ENCODE peak calls at places on chromosome 22, in five cellular contexts. N is osteocyte, C is HL-60, D is lower lobe of right lung, J is H9. O is an unnamed sample.

GRCh38 chr22:30004101-30004500 is 76.2 kb upstream of the HORMAD2 start:
- DNase-seq in N (no peak), C (no peak), D (no peak), J (no peak), O (no peak)

GRCh38 chr22:44430716-44431115 is 67.3 kb downstream of the RTL6 start:
- DNase-seq in N (no peak), C (no peak), D (no peak), J (no peak), O (no peak)

GRCh38 chr22:41410311-41410751 is 28.6 kb downstream of the TEF start:
- DNase-seq in N (no peak), C (no peak), D (peak), J (no peak), O (peak)

GRCh38 chr22:11627436-11627797 is 3900.6 kb upstream of the OR11H1 start:
- DNase-seq in N (peak), C (no peak), D (no peak), J (no peak), O (no peak)

GRCh38 chr22:27990879-27991278 is 71.8 kb upstream of the PITPNB start:
- DNase-seq in N (peak), C (peak), D (peak), J (peak), O (peak)

GRCh38 chr22:48950151-48950915 is 877.3 kb downstream of the BRD1 start:
- DNase-seq in N (peak), C (no peak), D (no peak), J (peak), O (peak)

GRCh38 chr22:45599836-45600577 is 71.6 kb upstream of the ATXN10 start:
- DNase-seq in N (no peak), C (no peak), D (peak), J (no peak), O (no peak)

GRCh38 chr22:49160261-49161001 is 667.2 kb downstream of the BRD1 start:
- DNase-seq in N (no peak), C (no peak), D (no peak), J (no peak), O (no peak)

GRCh38 chr22:42922374-42923177 is 65.5 kb upstream of the ARFGAP3 start:
- DNase-seq in N (no peak), C (peak), D (peak), J (no peak), O (no peak)

GRCh38 chr22:49077036-49077393 is 750.7 kb downstream of the BRD1 start:
- DNase-seq in N (no peak), C (no peak), D (no peak), J (no peak), O (no peak)

GRCh38 chr22:38872831-38873248 is 824 bp upstream of the CBX6 start:
- DNase-seq in N (peak), C (peak), D (peak), J (peak), O (peak)

GRCh38 chr22:25141994-25142620 is 57.6 kb upstream of the CRYBB3 start:
- DNase-seq in N (no peak), C (no peak), D (no peak), J (peak), O (no peak)

GRCh38 chr22:19629331-19629719 is 85.0 kb upstream of the SEPTIN5 start:
- DNase-seq in N (no peak), C (no peak), D (no peak), J (peak), O (peak)

GRCh38 chr22:27668828-27669797 is 132.4 kb downstream of the MN1 start:
- DNase-seq in N (peak), C (peak), D (peak), J (peak), O (no peak)

GRCh38 chr22:43828711-43829447 is 16.8 kb upstream of the EFCAB6 start:
- DNase-seq in N (no peak), C (no peak), D (peak), J (peak), O (peak)

GRCh38 chr22:38798496-38798895 is 4.6 kb upstream of the DNAL4 start:
- DNase-seq in N (no peak), C (no peak), D (no peak), J (no peak), O (no peak)

GRCh38 chr22:42978453-42979103 is 36.4 kb downstream of the PACSIN2 start:
- DNase-seq in N (no peak), C (no peak), D (no peak), J (no peak), O (no peak)

GRCh38 chr22:36497910-36498669 is 8.8 kb downstream of the FOXRED2 start:
- DNase-seq in N (no peak), C (no peak), D (no peak), J (no peak), O (no peak)

GRCh38 chr22:26770624-26771023 is 113.2 kb downstream of the MIAT start:
- DNase-seq in N (no peak), C (no peak), D (no peak), J (no peak), O (no peak)

GRCh38 chr22:35883028-35883620 is 145.5 kb downstream of the RBFOX2 start:
- DNase-seq in N (no peak), C (no peak), D (no peak), J (no peak), O (no peak)

GRCh38 chr22:45223304-45224117 is 17.2 kb downstream of the KIAA0930 start:
- DNase-seq in N (no peak), C (no peak), D (no peak), J (no peak), O (no peak)

GRCh38 chr22:39148727-39149535 is 3.5 kb downstream of the CBX7 start:
- DNase-seq in N (no peak), C (no peak), D (no peak), J (peak), O (no peak)

GRCh38 chr22:28137036-28137435 is 218.0 kb upstream of the PITPNB start:
- DNase-seq in N (no peak), C (no peak), D (no peak), J (peak), O (no peak)

GRCh38 chr22:39205344-39206021 is 39.3 kb downstream of the PDGFB start:
- DNase-seq in N (no peak), C (no peak), D (peak), J (peak), O (peak)

GRCh38 chr22:31036671-31037550 is 44.2 kb upstream of the SMTN start:
- DNase-seq in N (no peak), C (peak), D (no peak), J (no peak), O (no peak)

GRCh38 chr22:33940741-33941140 is 20.5 kb upstream of the LARGE1 start:
- DNase-seq in N (no peak), C (no peak), D (no peak), J (no peak), O (no peak)

GRCh38 chr22:50507991-50508884 is at the start of gene NCAPH2:
- DNase-seq in N (no peak), C (peak), D (peak), J (peak), O (no peak)

GRCh38 chr22:22593964-22594656 is 35.0 kb upstream of the PRAME start:
- DNase-seq in N (peak), C (peak), D (peak), J (peak), O (no peak)

DNA sequence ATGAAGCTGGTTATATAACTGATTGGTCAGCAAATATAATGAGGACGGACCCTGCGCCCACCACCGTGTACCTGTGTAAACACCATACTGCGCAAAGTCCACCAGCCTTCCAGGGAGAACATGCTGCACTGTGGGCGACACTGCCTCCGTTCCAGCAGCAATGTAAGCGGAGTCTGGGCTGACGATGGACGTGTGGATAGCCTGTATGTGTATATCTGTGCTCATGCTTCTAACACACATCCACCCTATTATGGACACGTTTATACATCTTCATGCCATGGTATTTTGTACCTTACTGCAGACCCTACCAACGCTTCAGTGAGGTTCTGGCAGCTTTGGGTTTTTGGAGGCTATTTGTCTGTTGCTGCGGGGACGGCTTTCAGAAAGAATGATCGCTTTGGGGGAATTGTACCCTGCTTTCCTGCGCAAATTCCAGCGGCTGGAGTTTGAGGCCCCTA is 1.4 kb upstream of the USP18 start:
- DNase-seq in N (no peak), C (no peak), D (no peak), J (no peak), O (peak)
- TF ChIP-seq CTCF in N (no peak), C (no peak), D (no peak), J (no peak), O (no peak)

GRCh38 chr22:23856721-23857605 is 712 bp upstream of the SLC2A11 start:
- DNase-seq in N (no peak), C (no peak), D (no peak), J (peak), O (no peak)
- TF ChIP-seq CTCF in N (no peak), C (no peak), D (no peak), J (peak), O (no peak)

GRCh38 chr22:21022507-21022906 is 7.5 kb downstream of the P2RX6 start:
- DNase-seq in N (no peak), C (no peak), D (no peak), J (no peak), O (peak)

GRCh38 chr22:21016644-21017420 is 1.9 kb downstream of the P2RX6 start:
- DNase-seq in N (no peak), C (no peak), D (no peak), J (no peak), O (peak)

GRCh38 chr22:21018314-21018713 is 3.3 kb downstream of the P2RX6 start:
- DNase-seq in N (no peak), C (no peak), D (no peak), J (no peak), O (no peak)

GRCh38 chr22:21022955-21023614 is 8.1 kb downstream of the P2RX6 start:
- DNase-seq in N (no peak), C (no peak), D (no peak), J (no peak), O (peak)

GRCh38 chr22:21020802-21021429 is 6.0 kb downstream of the P2RX6 start:
- DNase-seq in N (no peak), C (peak), D (no peak), J (peak), O (no peak)
- TF ChIP-seq CTCF in N (peak), C (peak), D (peak), J (peak), O (no peak)

GRCh38 chr22:17912942-17913704 is 111.2 kb downstream of the MICAL3 start:
- DNase-seq in N (no peak), C (no peak), D (no peak), J (no peak), O (no peak)

GRCh38 chr22:17911887-17912286 is 112.5 kb downstream of the MICAL3 start:
- DNase-seq in N (no peak), C (no peak), D (no peak), J (no peak), O (no peak)

GRCh38 chr22:17907731-17908051 is 116.7 kb downstream of the MICAL3 start:
- DNase-seq in N (no peak), C (no peak), D (no peak), J (no peak), O (no peak)

GRCh38 chr22:17911312-17911705 is 113.1 kb downstream of the MICAL3 start:
- DNase-seq in N (no peak), C (no peak), D (no peak), J (no peak), O (no peak)

DNA sequence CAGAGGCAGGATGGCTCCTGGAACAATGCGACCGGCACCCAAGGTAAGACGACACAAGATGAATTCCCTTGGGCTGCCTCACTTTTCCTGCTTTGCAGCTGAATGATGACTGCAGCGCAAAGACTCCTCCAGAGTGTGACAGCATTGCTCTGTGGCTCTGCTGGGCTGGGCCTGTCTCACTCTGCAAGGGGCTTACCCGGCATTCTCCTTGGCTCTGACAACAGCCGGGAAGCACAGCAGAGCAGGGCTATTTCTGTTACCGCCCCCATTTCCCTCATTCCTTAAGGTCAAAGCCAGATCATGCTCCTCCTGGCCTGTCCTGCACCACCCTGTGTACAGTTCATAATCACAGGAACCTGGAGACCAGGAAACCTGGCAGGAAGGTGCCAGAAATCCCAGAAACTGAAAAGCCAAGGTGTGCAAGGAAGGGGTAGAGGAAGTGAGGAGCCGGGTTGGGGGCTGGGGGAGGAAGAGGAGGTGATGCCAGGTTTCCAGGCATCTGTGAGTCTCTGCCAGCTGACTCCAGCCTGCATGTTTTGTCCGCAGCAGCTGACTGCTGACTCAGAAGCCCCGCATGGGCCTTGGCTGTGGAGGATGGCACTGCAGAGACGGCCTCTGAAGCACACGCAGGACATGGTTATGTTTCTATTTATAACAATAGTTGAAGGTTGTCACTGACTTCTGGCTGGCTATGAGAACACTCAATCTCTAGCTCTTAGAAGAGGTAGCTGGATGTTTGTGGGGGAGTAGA is 113.6 kb downstream of the MICAL3 start:
- DNase-seq in N (no peak), C (no peak), D (no peak), J (peak), O (peak)
- TF ChIP-seq CTCF in N (peak), C (no peak), D (peak), J (peak), O (no peak)

DNA sequence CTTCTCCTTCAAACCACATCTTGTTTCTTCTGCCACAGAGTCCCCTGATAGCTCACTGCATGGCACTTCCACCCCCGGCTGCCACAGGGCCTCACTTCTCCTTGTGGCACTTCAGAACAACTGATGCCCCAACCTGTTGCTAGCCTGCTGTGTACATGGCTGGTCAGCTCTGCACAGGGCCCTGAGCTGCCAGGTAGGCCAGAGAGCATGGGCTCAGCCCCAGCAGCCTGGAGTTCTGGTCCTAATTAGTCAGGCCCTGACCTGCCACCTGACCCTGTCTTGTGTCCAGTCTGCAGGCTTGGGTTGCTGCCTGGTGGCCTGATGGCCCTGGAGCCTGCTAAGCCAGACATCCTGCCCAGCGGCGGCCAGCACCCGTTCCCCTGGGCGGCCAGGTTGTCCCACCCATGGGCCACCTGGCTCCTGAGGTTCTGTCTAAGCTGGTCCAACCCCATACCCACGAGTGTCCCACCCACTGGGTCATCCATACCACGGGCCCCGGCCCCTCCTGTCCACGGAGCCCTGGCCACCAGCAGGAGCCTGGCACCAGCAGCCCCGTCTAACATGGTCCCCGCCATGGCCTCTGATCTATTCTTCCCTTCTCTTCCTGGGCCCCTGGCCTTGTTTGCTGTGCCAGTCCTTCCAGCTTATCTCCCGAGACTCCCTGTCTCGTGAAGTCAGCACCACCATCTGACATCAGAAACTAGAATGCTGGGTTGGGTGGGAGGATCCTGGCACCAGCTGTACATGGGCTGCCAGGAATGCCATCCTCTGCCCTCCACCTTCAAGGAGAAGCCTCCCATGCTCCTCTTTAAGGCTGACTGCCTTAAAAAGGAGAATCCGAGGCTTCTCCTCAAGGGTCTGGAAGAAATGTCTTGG is 3.1 kb upstream of the CERK start:
- DNase-seq in N (no peak), C (no peak), D (no peak), J (no peak), O (no peak)
- TF ChIP-seq CTCF in N (no peak), C (no peak), D (no peak), J (no peak), O (no peak)